ENCODE peak calls at places on chromosomes 6 and 20, in eight cellular contexts. One of them, this sample, is unnamed.
A peak's percentile ranks its signal among the peaks of the same experiment; 100 is the strongest.

GRCh38 chr20:20518263-20518662 is 150.4 kb downstream of the INSM1 start:
- DNase-seq in iPS-NIHi11: no peak
- DNase-seq in T-cell: no peak
- DNase-seq in activated CD8-positive, alpha-beta memory T cell treated with anti-CD3 and anti-CD28 coated beads for 48 hours: no peak
- DNase-seq in Daoy: no peak
- DNase-seq in IMR-90: no peak
- DNase-seq in lower lobe of right lung: no peak
- DNase-seq in GDM1: no peak
- DNase-seq in this sample: no peak

GRCh38 chr6:125714431-125715090 is 34.9 kb upstream of the HEY2 start:
- DNase-seq in lower lobe of right lung: no peak
- DNase-seq in Daoy: no peak
- DNase-seq in T-cell: no peak
- DNase-seq in activated CD8-positive, alpha-beta memory T cell treated with anti-CD3 and anti-CD28 coated beads for 48 hours: no peak
- DNase-seq in iPS-NIHi11: no peak
- DNase-seq in IMR-90: no peak
- DNase-seq in GDM1: no peak
- DNase-seq in this sample: no peak

GRCh38 chr6:28542440-28543293 is 17.0 kb downstream of the GPX5 start:
- DNase-seq in activated CD8-positive, alpha-beta memory T cell treated with anti-CD3 and anti-CD28 coated beads for 48 hours: peak; percentile 12
- DNase-seq in GDM1: peak; percentile 53
- DNase-seq in T-cell: peak; percentile 35
- DNase-seq in IMR-90: peak; percentile 91
- DNase-seq in iPS-NIHi11: peak; percentile 76
- DNase-seq in Daoy: peak; percentile 94
- DNase-seq in lower lobe of right lung: peak; percentile 64
- DNase-seq in this sample: peak; percentile 70

GRCh38 chr6:151034825-151035781 is 169.6 kb downstream of the MTHFD1L start:
- DNase-seq in T-cell: no peak
- DNase-seq in activated CD8-positive, alpha-beta memory T cell treated with anti-CD3 and anti-CD28 coated beads for 48 hours: no peak
- DNase-seq in Daoy: no peak
- DNase-seq in lower lobe of right lung: no peak
- DNase-seq in IMR-90: no peak
- DNase-seq in GDM1: no peak
- DNase-seq in iPS-NIHi11: no peak
- DNase-seq in this sample: no peak

GRCh38 chr6:3031857-3032256 is 32.2 kb downstream of the NQO2 start:
- DNase-seq in activated CD8-positive, alpha-beta memory T cell treated with anti-CD3 and anti-CD28 coated beads for 48 hours: no peak
- DNase-seq in IMR-90: no peak
- DNase-seq in iPS-NIHi11: no peak
- DNase-seq in Daoy: no peak
- DNase-seq in T-cell: no peak
- DNase-seq in lower lobe of right lung: no peak
- DNase-seq in GDM1: no peak
- DNase-seq in this sample: no peak

GRCh38 chr20:38939686-38940085 is 13.5 kb downstream of the FAM83D start:
- DNase-seq in T-cell: no peak
- DNase-seq in iPS-NIHi11: no peak
- DNase-seq in GDM1: no peak
- DNase-seq in IMR-90: no peak
- DNase-seq in Daoy: no peak
- DNase-seq in lower lobe of right lung: no peak
- DNase-seq in activated CD8-positive, alpha-beta memory T cell treated with anti-CD3 and anti-CD28 coated beads for 48 hours: no peak
- DNase-seq in this sample: no peak

GRCh38 chr6:43547202-43547601 is 28.6 kb downstream of the XPO5 start:
- DNase-seq in T-cell: no peak
- DNase-seq in GDM1: no peak
- DNase-seq in lower lobe of right lung: no peak
- DNase-seq in iPS-NIHi11: no peak
- DNase-seq in Daoy: no peak
- DNase-seq in IMR-90: no peak
- DNase-seq in activated CD8-positive, alpha-beta memory T cell treated with anti-CD3 and anti-CD28 coated beads for 48 hours: no peak
- DNase-seq in this sample: no peak

GRCh38 chr6:5904527-5904926 is 102.2 kb downstream of the NRN1 start:
- DNase-seq in IMR-90: no peak
- DNase-seq in lower lobe of right lung: no peak
- DNase-seq in iPS-NIHi11: no peak
- DNase-seq in T-cell: no peak
- DNase-seq in activated CD8-positive, alpha-beta memory T cell treated with anti-CD3 and anti-CD28 coated beads for 48 hours: no peak
- DNase-seq in GDM1: no peak
- DNase-seq in Daoy: no peak
- DNase-seq in this sample: no peak

GRCh38 chr20:34704177-34705007 is at the start of gene TP53INP2:
- DNase-seq in activated CD8-positive, alpha-beta memory T cell treated with anti-CD3 and anti-CD28 coated beads for 48 hours: peak; percentile 54
- DNase-seq in Daoy: peak; percentile 83
- DNase-seq in IMR-90: peak; percentile 91
- DNase-seq in GDM1: peak; percentile 60
- DNase-seq in iPS-NIHi11: peak; percentile 92
- DNase-seq in T-cell: peak; percentile 86
- DNase-seq in lower lobe of right lung: peak; percentile 97
- DNase-seq in this sample: peak; percentile 31

GRCh38 chr6:169957351-169957963 is 206.0 kb downstream of the ERMARD start:
- DNase-seq in Daoy: peak; percentile 7
- DNase-seq in activated CD8-positive, alpha-beta memory T cell treated with anti-CD3 and anti-CD28 coated beads for 48 hours: no peak
- DNase-seq in iPS-NIHi11: no peak
- DNase-seq in lower lobe of right lung: no peak
- DNase-seq in T-cell: no peak
- DNase-seq in GDM1: no peak
- DNase-seq in IMR-90: no peak
- DNase-seq in this sample: no peak

GRCh38 chr6:118783931-118784528 is 109.9 kb upstream of the ASF1A start:
- DNase-seq in Daoy: no peak
- DNase-seq in lower lobe of right lung: no peak
- DNase-seq in activated CD8-positive, alpha-beta memory T cell treated with anti-CD3 and anti-CD28 coated beads for 48 hours: no peak
- DNase-seq in GDM1: no peak
- DNase-seq in T-cell: no peak
- DNase-seq in IMR-90: peak; percentile 46
- DNase-seq in iPS-NIHi11: no peak
- DNase-seq in this sample: no peak

GRCh38 chr6:118894425-118895240 is 681 bp downstream of the ASF1A start:
- DNase-seq in Daoy: peak; percentile 68
- DNase-seq in lower lobe of right lung: peak; percentile 76
- DNase-seq in activated CD8-positive, alpha-beta memory T cell treated with anti-CD3 and anti-CD28 coated beads for 48 hours: peak; percentile 45
- DNase-seq in T-cell: peak; percentile 72
- DNase-seq in iPS-NIHi11: peak; percentile 64
- DNase-seq in GDM1: peak; percentile 49
- DNase-seq in IMR-90: peak; percentile 66
- DNase-seq in this sample: no peak

GRCh38 chr6:136723780-136724179 is 68.5 kb downstream of the MAP3K5 start:
- DNase-seq in IMR-90: no peak
- DNase-seq in GDM1: peak; percentile 57
- DNase-seq in activated CD8-positive, alpha-beta memory T cell treated with anti-CD3 and anti-CD28 coated beads for 48 hours: no peak
- DNase-seq in iPS-NIHi11: no peak
- DNase-seq in T-cell: peak; percentile 21
- DNase-seq in lower lobe of right lung: peak; percentile 51
- DNase-seq in Daoy: peak; percentile 15
- DNase-seq in this sample: no peak

GRCh38 chr6:39493174-39493573 is 170.7 kb upstream of the KCNK16 start:
- DNase-seq in GDM1: no peak
- DNase-seq in T-cell: no peak
- DNase-seq in Daoy: peak; percentile 42
- DNase-seq in iPS-NIHi11: peak; percentile 11
- DNase-seq in IMR-90: no peak
- DNase-seq in activated CD8-positive, alpha-beta memory T cell treated with anti-CD3 and anti-CD28 coated beads for 48 hours: no peak
- DNase-seq in lower lobe of right lung: no peak
- DNase-seq in this sample: no peak

GRCh38 chr20:59015812-59016711 is 3.2 kb upstream of the TUBB1 start:
- DNase-seq in iPS-NIHi11: no peak
- DNase-seq in IMR-90: no peak
- DNase-seq in lower lobe of right lung: no peak
- DNase-seq in Daoy: no peak
- DNase-seq in T-cell: no peak
- DNase-seq in GDM1: no peak
- DNase-seq in activated CD8-positive, alpha-beta memory T cell treated with anti-CD3 and anti-CD28 coated beads for 48 hours: no peak
- DNase-seq in this sample: no peak

GRCh38 chr6:32178547-32179440 is 589 bp downstream of the RNF5 start:
- DNase-seq in activated CD8-positive, alpha-beta memory T cell treated with anti-CD3 and anti-CD28 coated beads for 48 hours: no peak
- DNase-seq in T-cell: no peak
- DNase-seq in iPS-NIHi11: no peak
- DNase-seq in Daoy: no peak
- DNase-seq in GDM1: no peak
- DNase-seq in lower lobe of right lung: no peak
- DNase-seq in IMR-90: no peak
- DNase-seq in this sample: no peak

GRCh38 chr6:166419268-166419667 is 36.5 kb upstream of the MPC1 start:
- DNase-seq in Daoy: peak; percentile 22
- DNase-seq in iPS-NIHi11: no peak
- DNase-seq in activated CD8-positive, alpha-beta memory T cell treated with anti-CD3 and anti-CD28 coated beads for 48 hours: no peak
- DNase-seq in IMR-90: peak; percentile 47
- DNase-seq in T-cell: no peak
- DNase-seq in GDM1: peak; percentile 45
- DNase-seq in lower lobe of right lung: no peak
- DNase-seq in this sample: peak; percentile 74

GRCh38 chr6:157229219-157229607 is 94.1 kb downstream of the TMEM242 start:
- DNase-seq in Daoy: no peak
- DNase-seq in activated CD8-positive, alpha-beta memory T cell treated with anti-CD3 and anti-CD28 coated beads for 48 hours: no peak
- DNase-seq in lower lobe of right lung: no peak
- DNase-seq in T-cell: no peak
- DNase-seq in GDM1: no peak
- DNase-seq in iPS-NIHi11: no peak
- DNase-seq in IMR-90: no peak
- DNase-seq in this sample: no peak

GRCh38 chr6:46098678-46099077 is 31.1 kb upstream of the ENPP4 start:
- DNase-seq in lower lobe of right lung: peak; percentile 55
- DNase-seq in T-cell: no peak
- DNase-seq in GDM1: no peak
- DNase-seq in Daoy: no peak
- DNase-seq in iPS-NIHi11: peak; percentile 19
- DNase-seq in activated CD8-positive, alpha-beta memory T cell treated with anti-CD3 and anti-CD28 coated beads for 48 hours: no peak
- DNase-seq in IMR-90: no peak
- DNase-seq in this sample: no peak

GRCh38 chr6:127058027-127058426 is 60.4 kb upstream of the RSPO3 start:
- DNase-seq in iPS-NIHi11: no peak
- DNase-seq in Daoy: no peak
- DNase-seq in activated CD8-positive, alpha-beta memory T cell treated with anti-CD3 and anti-CD28 coated beads for 48 hours: no peak
- DNase-seq in lower lobe of right lung: no peak
- DNase-seq in GDM1: no peak
- DNase-seq in T-cell: no peak
- DNase-seq in IMR-90: peak; percentile 48
- DNase-seq in this sample: peak; percentile 17

GRCh38 chr6:156686429-156686939 is 90.7 kb upstream of the ARID1B start:
- DNase-seq in GDM1: no peak
- DNase-seq in IMR-90: peak; percentile 59
- DNase-seq in iPS-NIHi11: peak; percentile 61
- DNase-seq in Daoy: peak; percentile 79
- DNase-seq in lower lobe of right lung: peak; percentile 49
- DNase-seq in activated CD8-positive, alpha-beta memory T cell treated with anti-CD3 and anti-CD28 coated beads for 48 hours: no peak
- DNase-seq in T-cell: peak; percentile 3
- DNase-seq in this sample: peak; percentile 29

GRCh38 chr20:18628330-18628941 is 40.6 kb downstream of the DTD1 start:
- DNase-seq in T-cell: no peak
- DNase-seq in IMR-90: no peak
- DNase-seq in lower lobe of right lung: no peak
- DNase-seq in iPS-NIHi11: peak; percentile 70
- DNase-seq in Daoy: peak; percentile 7
- DNase-seq in GDM1: peak; percentile 1
- DNase-seq in activated CD8-positive, alpha-beta memory T cell treated with anti-CD3 and anti-CD28 coated beads for 48 hours: no peak
- DNase-seq in this sample: no peak

GRCh38 chr20:63573739-63574131 is 304 bp downstream of the HELZ2 start:
- DNase-seq in T-cell: no peak
- DNase-seq in IMR-90: no peak
- DNase-seq in Daoy: no peak
- DNase-seq in lower lobe of right lung: no peak
- DNase-seq in iPS-NIHi11: no peak
- DNase-seq in activated CD8-positive, alpha-beta memory T cell treated with anti-CD3 and anti-CD28 coated beads for 48 hours: no peak
- DNase-seq in GDM1: no peak
- DNase-seq in this sample: no peak

GRCh38 chr6:31794866-31795615 is 511 bp downstream of the VARS1 start:
- DNase-seq in lower lobe of right lung: no peak
- DNase-seq in IMR-90: no peak
- DNase-seq in iPS-NIHi11: peak; percentile 49
- DNase-seq in activated CD8-positive, alpha-beta memory T cell treated with anti-CD3 and anti-CD28 coated beads for 48 hours: no peak
- DNase-seq in T-cell: no peak
- DNase-seq in GDM1: peak; percentile 60
- DNase-seq in Daoy: no peak
- DNase-seq in this sample: no peak

GRCh38 chr6:116327803-116328527 is 42.8 kb upstream of the DSE start:
- DNase-seq in GDM1: no peak
- DNase-seq in iPS-NIHi11: peak; percentile 59
- DNase-seq in Daoy: no peak
- DNase-seq in activated CD8-positive, alpha-beta memory T cell treated with anti-CD3 and anti-CD28 coated beads for 48 hours: no peak
- DNase-seq in IMR-90: peak; percentile 10
- DNase-seq in T-cell: no peak
- DNase-seq in lower lobe of right lung: no peak
- DNase-seq in this sample: no peak

GRCh38 chr20:23782366-23782983 is 31.7 kb upstream of the CST1 start:
- DNase-seq in iPS-NIHi11: peak; percentile 29
- DNase-seq in T-cell: no peak
- DNase-seq in activated CD8-positive, alpha-beta memory T cell treated with anti-CD3 and anti-CD28 coated beads for 48 hours: no peak
- DNase-seq in IMR-90: peak; percentile 2
- DNase-seq in Daoy: no peak
- DNase-seq in GDM1: peak; percentile 9
- DNase-seq in lower lobe of right lung: no peak
- DNase-seq in this sample: peak; percentile 7

GRCh38 chr6:150596439-150596838 is 3.2 kb upstream of the PLEKHG1 start:
- DNase-seq in lower lobe of right lung: no peak
- DNase-seq in iPS-NIHi11: no peak
- DNase-seq in IMR-90: no peak
- DNase-seq in activated CD8-positive, alpha-beta memory T cell treated with anti-CD3 and anti-CD28 coated beads for 48 hours: no peak
- DNase-seq in Daoy: no peak
- DNase-seq in T-cell: no peak
- DNase-seq in GDM1: no peak
- DNase-seq in this sample: no peak

GRCh38 chr20:36235892-36236785 is at the start of gene AAR2:
- DNase-seq in lower lobe of right lung: peak; percentile 85
- DNase-seq in activated CD8-positive, alpha-beta memory T cell treated with anti-CD3 and anti-CD28 coated beads for 48 hours: peak; percentile 58
- DNase-seq in GDM1: peak; percentile 55
- DNase-seq in IMR-90: peak; percentile 78
- DNase-seq in iPS-NIHi11: peak; percentile 84
- DNase-seq in Daoy: peak; percentile 82
- DNase-seq in T-cell: peak; percentile 78
- DNase-seq in this sample: peak; percentile 16

GRCh38 chr6:118665011-118665410 is 13.6 kb upstream of the CEP85L start:
- DNase-seq in Daoy: peak; percentile 3
- DNase-seq in iPS-NIHi11: no peak
- DNase-seq in activated CD8-positive, alpha-beta memory T cell treated with anti-CD3 and anti-CD28 coated beads for 48 hours: no peak
- DNase-seq in T-cell: no peak
- DNase-seq in lower lobe of right lung: no peak
- DNase-seq in GDM1: no peak
- DNase-seq in IMR-90: no peak
- DNase-seq in this sample: no peak

GRCh38 chr20:10665791-10666190 is 8.0 kb downstream of the JAG1 start:
- DNase-seq in T-cell: no peak
- DNase-seq in iPS-NIHi11: no peak
- DNase-seq in activated CD8-positive, alpha-beta memory T cell treated with anti-CD3 and anti-CD28 coated beads for 48 hours: no peak
- DNase-seq in IMR-90: peak; percentile 30
- DNase-seq in GDM1: no peak
- DNase-seq in Daoy: no peak
- DNase-seq in lower lobe of right lung: no peak
- DNase-seq in this sample: no peak

GRCh38 chr6:148800535-148800934 is 53.7 kb downstream of the UST start:
- DNase-seq in iPS-NIHi11: no peak
- DNase-seq in activated CD8-positive, alpha-beta memory T cell treated with anti-CD3 and anti-CD28 coated beads for 48 hours: no peak
- DNase-seq in Daoy: no peak
- DNase-seq in GDM1: no peak
- DNase-seq in IMR-90: peak; percentile 28
- DNase-seq in T-cell: no peak
- DNase-seq in lower lobe of right lung: no peak
- DNase-seq in this sample: no peak

GRCh38 chr6:31227143-31227542 is 44.7 kb downstream of the HLA-C start:
- DNase-seq in Daoy: no peak
- DNase-seq in T-cell: no peak
- DNase-seq in GDM1: no peak
- DNase-seq in iPS-NIHi11: no peak
- DNase-seq in IMR-90: peak; percentile 19
- DNase-seq in activated CD8-positive, alpha-beta memory T cell treated with anti-CD3 and anti-CD28 coated beads for 48 hours: no peak
- DNase-seq in lower lobe of right lung: no peak
- DNase-seq in this sample: no peak

GRCh38 chr6:169960003-169960344 is 208.6 kb downstream of the ERMARD start:
- DNase-seq in activated CD8-positive, alpha-beta memory T cell treated with anti-CD3 and anti-CD28 coated beads for 48 hours: no peak
- DNase-seq in lower lobe of right lung: no peak
- DNase-seq in GDM1: no peak
- DNase-seq in IMR-90: no peak
- DNase-seq in iPS-NIHi11: no peak
- DNase-seq in Daoy: no peak
- DNase-seq in T-cell: no peak
- DNase-seq in this sample: no peak

GRCh38 chr20:53789913-53790675 is 196.5 kb upstream of the ZNF217 start:
- DNase-seq in iPS-NIHi11: peak; percentile 0
- DNase-seq in T-cell: no peak
- DNase-seq in GDM1: no peak
- DNase-seq in activated CD8-positive, alpha-beta memory T cell treated with anti-CD3 and anti-CD28 coated beads for 48 hours: no peak
- DNase-seq in Daoy: peak; percentile 26
- DNase-seq in IMR-90: no peak
- DNase-seq in lower lobe of right lung: no peak
- DNase-seq in this sample: no peak